ENCODE peak calls at places on chromosomes 11 and 22, in nine cellular contexts. C is mammary epithelial cell; I is upper lobe of right lung; X is IMR-90; Q is aorta; F is effector memory CD4-positive, alpha-beta T cell; R is ascending aorta; B is psoas muscle; M is transverse colon. G is an unnamed sample.

GRCh38 chr11:63761173-63761572 is 7.4 kb downstream of the ZFTA start:
- DNase-seq in X (no peak), R (no peak), M (no peak), B (no peak), Q (no peak), C (no peak), F (no peak), I (no peak), G (no peak)

GRCh38 chr22:35842954-35843353 is 125.3 kb downstream of the APOL5 start:
- DNase-seq in Q (no peak), F (no peak), I (no peak), B (no peak), M (no peak), C (peak), R (no peak), X (peak), G (no peak)

GRCh38 chr22:38930512-38930911 is 26.9 kb upstream of the APOBEC3A start:
- DNase-seq in X (no peak), Q (no peak), M (no peak), C (no peak), I (no peak), B (no peak), F (no peak), R (no peak), G (no peak)

GRCh38 chr11:57251491-57252104 is 14.5 kb upstream of the APLNR start:
- DNase-seq in F (no peak), X (peak), Q (no peak), B (peak), I (no peak), R (no peak), C (no peak), M (no peak), G (no peak)

GRCh38 chr11:127074151-127074761 is 73.7 kb upstream of the KIRREL3 start:
- DNase-seq in R (no peak), M (peak), B (no peak), F (no peak), X (peak), Q (no peak), C (peak), I (no peak), G (no peak)

GRCh38 chr11:36142439-36142838 is 146.8 kb downstream of the COMMD9 start:
- DNase-seq in M (no peak), C (no peak), B (no peak), I (no peak), F (no peak), X (no peak), Q (no peak), R (no peak), G (no peak)

GRCh38 chr11:115267228-115267627 is 237.0 kb downstream of the CADM1 start:
- DNase-seq in M (no peak), F (no peak), C (no peak), Q (no peak), I (no peak), R (no peak), B (no peak), X (no peak), G (no peak)

GRCh38 chr11:94376841-94377240 is 24.4 kb downstream of the GPR83 start:
- DNase-seq in F (no peak), C (no peak), Q (no peak), I (no peak), B (no peak), M (no peak), X (no peak), R (no peak), G (no peak)

GRCh38 chr11:1339066-1339675 is 29.7 kb upstream of the TOLLIP start:
- DNase-seq in M (no peak), Q (no peak), I (no peak), B (no peak), X (no peak), C (no peak), R (no peak), F (no peak), G (no peak)

GRCh38 chr22:43090130-43090789 is 1.1 kb upstream of the TTLL1 start:
- DNase-seq in R (no peak), C (peak), Q (no peak), I (no peak), F (peak), B (peak), X (peak), M (peak), G (peak)

GRCh38 chr11:1870721-1871466 is 18.0 kb downstream of the LSP1 start:
- DNase-seq in C (no peak), I (peak), R (no peak), M (no peak), X (no peak), B (peak), F (peak), Q (peak), G (peak)

GRCh38 chr22:42330953-42331525 is 60.6 kb upstream of the TCF20 start:
- DNase-seq in B (no peak), R (no peak), X (no peak), I (no peak), F (no peak), Q (no peak), M (no peak), C (no peak), G (no peak)

GRCh38 chr11:105000167-105000566 is 22.8 kb downstream of the CASP5 start:
- DNase-seq in R (no peak), M (no peak), B (no peak), C (peak), Q (no peak), I (no peak), F (no peak), X (no peak), G (no peak)

GRCh38 chr11:67082071-67082791 is 25.6 kb downstream of the RHOD start:
- DNase-seq in Q (no peak), B (no peak), X (no peak), F (no peak), C (no peak), R (no peak), M (peak), I (no peak), G (no peak)

GRCh38 chr11:44842219-44842618 is 108.5 kb downstream of the TP53I11 start:
- DNase-seq in I (no peak), B (no peak), X (peak), Q (no peak), R (no peak), M (no peak), F (no peak), C (no peak), G (no peak)

GRCh38 chr22:40015346-40015976 is 20.7 kb downstream of the FAM83F start:
- DNase-seq in C (no peak), F (no peak), Q (peak), M (no peak), R (no peak), I (no peak), B (no peak), X (no peak), G (no peak)

GRCh38 chr22:26847046-26847445 is 189.7 kb downstream of the MIAT start:
- DNase-seq in B (no peak), Q (no peak), F (no peak), C (no peak), M (no peak), X (no peak), R (no peak), I (no peak), G (no peak)

GRCh38 chr22:37465721-37466120 is 20.5 kb downstream of the MFNG start:
- DNase-seq in C (no peak), I (no peak), X (no peak), M (no peak), F (no peak), B (no peak), Q (no peak), R (no peak), G (no peak)

GRCh38 chr22:28132466-28132865 is 213.4 kb upstream of the PITPNB start:
- DNase-seq in X (no peak), Q (no peak), R (no peak), I (no peak), M (no peak), C (no peak), B (no peak), F (no peak), G (no peak)

GRCh38 chr22:38452373-38453064 is 2.5 kb downstream of the KCNJ4 start:
- DNase-seq in F (no peak), B (no peak), R (peak), Q (peak), I (no peak), X (peak), C (no peak), M (no peak), G (no peak)

GRCh38 chr22:19805821-19806212 is 45.2 kb downstream of the TBX1 start:
- DNase-seq in Q (no peak), C (no peak), I (peak), M (peak), R (no peak), X (no peak), F (no peak), B (no peak), G (peak)
- H3K27ac ChIP-seq in Q (no peak), C (no peak), I (no peak), M (no peak), R (no peak), X (no peak), F (no peak), B (no peak), G (no peak)

GRCh38 chr11:68872216-68873003 is 30.7 kb upstream of the CPT1A start:
- DNase-seq in Q (no peak), C (no peak), I (peak), R (no peak), X (peak), M (no peak), F (no peak), B (no peak), G (no peak)
- H3K4me3 ChIP-seq in Q (no peak), C (no peak), I (no peak), R (peak), X (no peak), M (no peak), F (no peak), B (no peak), G (no peak)

DNA sequence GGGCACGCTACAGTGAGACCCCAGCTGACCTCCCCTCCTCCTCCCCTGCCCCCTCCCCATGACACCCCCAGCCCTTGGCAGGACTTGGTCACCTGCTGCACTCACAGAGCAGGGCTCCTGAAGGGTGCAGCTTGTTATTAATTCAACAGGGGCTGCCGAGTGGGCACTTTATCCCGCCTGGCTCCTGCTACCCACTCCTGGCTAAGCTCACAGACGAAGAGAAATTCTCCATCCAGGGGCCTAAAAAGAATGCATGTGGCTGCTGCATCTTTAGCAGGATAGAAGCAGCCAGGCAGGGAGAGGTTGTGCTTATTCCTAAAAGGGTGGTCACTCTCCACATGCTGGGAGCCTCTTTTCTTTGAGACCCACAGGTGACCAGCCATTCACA is 40.3 kb downstream of the GALNT18 start:
- DNase-seq in Q (no peak), X (no peak), I (no peak), C (no peak), R (no peak), M (no peak), B (no peak), F (no peak), G (no peak)
- H3K27ac ChIP-seq in Q (no peak), X (no peak), I (no peak), C (no peak), R (peak), M (no peak), B (peak), F (no peak), G (peak)

DNA sequence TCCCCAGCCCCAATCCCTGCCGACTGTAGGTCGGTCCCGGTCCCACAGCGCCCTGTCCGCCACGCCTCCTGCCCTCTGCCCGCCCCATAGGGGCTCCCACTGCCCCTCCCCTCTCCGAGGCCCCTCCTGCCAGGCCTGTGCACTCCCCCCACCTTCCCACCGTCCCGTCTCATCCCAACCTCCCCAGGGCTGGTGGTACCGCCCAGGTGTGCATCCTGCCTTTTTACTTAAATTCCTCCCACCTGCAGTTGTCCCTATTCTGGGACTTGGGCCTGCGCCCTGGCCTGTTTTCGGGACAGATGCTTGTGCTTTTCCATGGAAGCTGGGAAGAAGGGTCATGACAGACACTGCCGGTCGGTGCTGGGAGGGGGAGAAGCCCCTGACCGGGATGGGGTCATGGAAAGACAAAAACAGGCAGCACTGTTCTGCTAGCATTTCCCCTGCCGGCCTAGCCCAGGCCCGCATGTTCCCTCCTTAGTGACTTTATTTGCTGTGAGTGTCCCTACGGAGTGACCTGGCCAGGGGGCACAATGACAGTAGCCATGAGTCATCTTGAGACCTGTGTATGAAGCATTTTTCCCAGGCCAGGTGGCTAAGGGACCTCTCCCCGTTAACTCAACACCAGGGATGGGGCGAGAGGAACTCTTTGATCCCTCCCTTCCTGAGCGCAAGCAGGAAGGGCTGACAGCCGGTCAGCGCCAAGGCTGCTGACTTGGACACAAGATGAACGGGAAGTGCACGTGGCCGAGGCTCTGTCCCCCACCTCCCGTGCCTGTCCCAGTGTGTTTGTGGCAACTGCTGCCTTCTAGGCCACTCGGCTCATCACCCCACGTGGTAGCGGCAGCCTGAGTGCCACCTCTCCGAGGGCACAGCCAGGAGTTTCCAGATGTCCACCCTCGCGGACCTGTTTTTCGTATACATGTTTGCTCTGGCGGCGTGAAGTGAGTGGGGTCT is 7.1 kb downstream of the TBX1 start:
- DNase-seq in C (no peak), B (peak), R (no peak), M (no peak), I (no peak), Q (no peak), X (no peak), F (no peak), G (no peak)
- H3K4me3 ChIP-seq in C (no peak), B (no peak), R (peak), M (no peak), I (peak), Q (no peak), X (no peak), F (no peak), G (peak)

DNA sequence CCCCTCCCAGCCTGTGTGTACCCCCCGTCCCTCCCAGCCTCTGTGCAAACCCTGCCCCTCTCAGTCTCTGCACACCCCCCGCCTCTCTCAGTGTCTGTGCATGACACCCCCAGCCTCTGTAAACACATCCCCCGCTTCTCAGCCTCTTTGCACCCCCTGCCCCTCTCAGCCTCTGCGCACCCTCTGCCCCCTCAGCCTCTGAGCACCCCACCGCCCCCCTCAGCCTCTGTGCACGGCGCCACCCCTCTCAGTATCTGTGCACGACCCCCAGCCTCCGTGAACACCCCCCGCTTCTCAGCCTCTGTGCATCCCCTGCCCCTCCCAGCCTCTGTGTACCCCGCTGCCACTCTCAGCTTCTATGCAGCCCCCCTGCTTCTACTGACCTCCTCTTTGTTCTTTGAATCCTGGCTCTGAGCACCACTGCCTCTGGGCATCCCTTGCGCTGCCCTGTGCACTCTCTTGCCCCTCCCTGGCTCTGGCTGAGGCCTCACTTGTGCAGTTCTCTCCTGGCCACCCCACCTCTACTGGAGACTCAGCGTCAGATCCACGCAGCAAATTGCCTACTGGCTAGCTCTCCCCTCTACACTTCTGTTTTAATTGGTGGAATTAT is 838.4 kb downstream of the TBC1D22A start:
- DNase-seq in Q (no peak), I (peak), X (no peak), B (no peak), C (no peak), M (no peak), R (no peak), F (no peak), G (no peak)
- H3K27ac ChIP-seq in Q (no peak), I (no peak), X (no peak), B (no peak), C (no peak), M (no peak), R (no peak), F (no peak), G (no peak)

G was measured in lower lobe of right lung.